ENCODE peak calls at places on chromosomes 13 and 19, in eight cellular contexts. P is tibial nerve; J is NCI-H345; N is endodermal cell; G is CD8-positive, alpha-beta T cell; Q is HEK293T; I is dorsolateral prefrontal cortex; W is NCI-H1092 treated with DMSO at 0.1 percent for 48 hours. T is an unnamed sample.

GRCh38 chr13:40370662-40371061 is 295.8 kb downstream of the FOXO1 start:
- DNase-seq in G (no peak), P (no peak), I (no peak), W (no peak), N (peak), Q (no peak), J (no peak), T (no peak)

GRCh38 chr13:36718146-36718545 is 44.3 kb downstream of the SERTM1 start:
- DNase-seq in J (no peak), P (no peak), N (no peak), Q (no peak), G (no peak), W (no peak), I (no peak), T (no peak)

GRCh38 chr13:105655046-105655445 is 880.4 kb downstream of the EFNB2 start:
- DNase-seq in I (no peak), Q (no peak), N (no peak), J (no peak), W (no peak), G (no peak), P (no peak), T (no peak)

GRCh38 chr13:39016789-39017188 is 21.1 kb downstream of the PROSER1 start:
- DNase-seq in W (peak), P (no peak), J (peak), Q (peak), G (no peak), N (peak), I (no peak), T (peak)

GRCh38 chr19:44604241-44604640 is 9.1 kb upstream of the IGSF23 start:
- DNase-seq in J (no peak), Q (no peak), P (no peak), N (no peak), G (no peak), W (no peak), I (no peak), T (no peak)

GRCh38 chr19:13718733-13719132 is 45.6 kb upstream of the MRI1 start:
- DNase-seq in P (no peak), Q (no peak), I (peak), G (no peak), W (peak), J (peak), N (peak), T (peak)

GRCh38 chr19:2148482-2149135 is 2.8 kb downstream of the AP3D1 start:
- DNase-seq in Q (no peak), J (no peak), P (no peak), N (no peak), W (no peak), I (no peak), G (no peak), T (peak)

GRCh38 chr19:57887195-57887941 is 1.5 kb downstream of the ZNF814 start:
- DNase-seq in N (peak), W (no peak), I (no peak), J (no peak), Q (no peak), P (no peak), G (no peak), T (peak)

GRCh38 chr19:49977111-49977510 is 16.1 kb upstream of the SIGLEC11 start:
- DNase-seq in I (no peak), Q (no peak), J (no peak), G (no peak), N (no peak), W (no peak), P (no peak), T (no peak)

GRCh38 chr19:5128251-5128931 is 159.5 kb downstream of the KDM4B start:
- DNase-seq in I (no peak), Q (peak), G (no peak), J (no peak), W (no peak), N (peak), P (peak), T (peak)

GRCh38 chr19:5801796-5802616 is 2.9 kb upstream of the NRTN start:
- DNase-seq in G (no peak), J (no peak), I (no peak), W (no peak), P (no peak), N (peak), Q (no peak), T (peak)

GRCh38 chr19:11142528-11143171 is 12.9 kb downstream of the SPC24 start:
- DNase-seq in W (peak), J (no peak), N (peak), P (peak), Q (peak), G (no peak), I (peak), T (peak)

GRCh38 chr13:42996584-42996983 is 4.5 kb upstream of the EPSTI1 start:
- DNase-seq in I (no peak), J (no peak), W (no peak), G (no peak), Q (no peak), N (no peak), P (no peak), T (no peak)